ENCODE peak calls at places on chromosomes 7 and 10, in five cellular contexts. D is effector CD4-positive, alpha-beta T cell; Z is brain microvascular endothelial cell; X is tibial nerve; O is globus pallidus. E is an unnamed sample.

GRCh38 chr10:114079421-114079820 is 35.8 kb downstream of the ADRB1 start:
- DNase-seq in X (no peak), Z (no peak), D (no peak), O (no peak), E (no peak)

GRCh38 chr7:129351320-129351719 is 82.9 kb upstream of the STRIP2 start:
- DNase-seq in D (no peak), X (no peak), Z (peak; percentile 20), O (no peak), E (no peak)

GRCh38 chr7:1357601-1358271 is 101.5 kb downstream of the MICALL2 start:
- DNase-seq in Z (no peak), O (no peak), X (no peak), D (no peak), E (no peak)

GRCh38 chr7:132614428-132615076 is 38.3 kb upstream of the PLXNA4 start:
- DNase-seq in X (peak; percentile 24), Z (no peak), D (no peak), O (peak; percentile 19), E (no peak)

GRCh38 chr7:68155676-68156075 is 1159.0 kb downstream of the TYW1 start:
- DNase-seq in D (no peak), Z (no peak), X (no peak), O (no peak), E (no peak)

GRCh38 chr7:110090113-110090820 is 1000.7 kb upstream of the LRRN3 start:
- DNase-seq in O (no peak), X (no peak), D (no peak), Z (peak; percentile 49), E (no peak)

GRCh38 chr10:11411926-11412545 is 199.4 kb downstream of the USP6NL start:
- DNase-seq in D (no peak), O (no peak), X (no peak), Z (no peak), E (no peak)

GRCh38 chr10:113017375-113017774 is 67.3 kb downstream of the TCF7L2 start:
- DNase-seq in O (no peak), X (no peak), Z (no peak), D (no peak), E (no peak)

GRCh38 chr7:114865564-114865963 is 56.3 kb upstream of the MDFIC start:
- DNase-seq in Z (peak; percentile 63), O (peak; percentile 3), D (peak; percentile 41), X (peak; percentile 61), E (peak; percentile 6)

GRCh38 chr10:79073784-79074432 is 5.1 kb downstream of the ZMIZ1 start:
- DNase-seq in Z (peak; percentile 40), D (no peak), O (no peak), X (peak; percentile 61), E (no peak)

GRCh38 chr10:21732067-21732772 is 198.2 kb downstream of the MLLT10 start:
- DNase-seq in O (peak; percentile 74), Z (peak; percentile 39), D (no peak), X (peak; percentile 22), E (peak; percentile 87)

GRCh38 chr7:157136372-157136771 is 2.4 kb upstream of the UBE3C start:
- DNase-seq in O (no peak), X (no peak), Z (peak; percentile 80), D (no peak), E (peak; percentile 49)

GRCh38 chr7:151759591-151760042 is 117.3 kb downstream of the PRKAG2 start:
- DNase-seq in X (peak; percentile 47), D (peak; percentile 34), O (peak; percentile 43), Z (peak; percentile 49), E (peak; percentile 86)

GRCh38 chr10:84118395-84119006 is 20.8 kb upstream of the GHITM start:
- DNase-seq in Z (no peak), X (no peak), O (no peak), D (no peak), E (no peak)

GRCh38 chr7:7869036-7869435 is 99.6 kb upstream of the GLCCI1 start:
- DNase-seq in D (no peak), O (no peak), Z (no peak), X (no peak), E (no peak)

GRCh38 chr10:71756441-71757191 is 16.7 kb downstream of the VSIR start:
- DNase-seq in O (no peak), X (no peak), Z (no peak), D (no peak), E (no peak)

GRCh38 chr10:87761892-87762291 is 56.1 kb downstream of the ATAD1 start:
- DNase-seq in X (no peak), O (no peak), Z (peak; percentile 66), D (no peak), E (peak; percentile 58)

GRCh38 chr7:40865441-40866233 is 730.8 kb downstream of the SUGCT start:
- DNase-seq in X (no peak), Z (no peak), O (no peak), D (no peak), E (no peak)

E was measured in A549.